ENCODE peak calls at places on chromosomes 13 and 19, in four cellular contexts. U, J, R and B are unnamed samples.

GRCh38 chr13:93227280-93227905 is 786 bp downstream of the GPC6 start:
- DNase-seq in U (no peak), J (peak), R (peak), B (no peak)

GRCh38 chr19:45469835-45470146 is 2.0 kb downstream of the FOSB start:
- DNase-seq in U (no peak), J (no peak), R (no peak), B (no peak)

GRCh38 chr19:44553478-44554171 is 24.1 kb upstream of the CEACAM20 start:
- DNase-seq in U (no peak), J (no peak), R (peak), B (peak)

GRCh38 chr19:32675720-32676185 is at the start of gene RGS9BP:
- DNase-seq in U (no peak), J (peak), R (no peak), B (no peak)

GRCh38 chr13:80037505-80037888 is 303.4 kb downstream of the SPRY2 start:
- DNase-seq in U (no peak), J (peak), R (peak), B (peak)

GRCh38 chr19:52464798-52465470 is 11.6 kb downstream of the ZNF578 start:
- DNase-seq in U (peak), J (no peak), R (no peak), B (no peak)

GRCh38 chr13:94389544-94390351 is 89.7 kb downstream of the DCT start:
- DNase-seq in U (no peak), J (no peak), R (no peak), B (no peak)

GRCh38 chr13:50805805-50806204 is 37.7 kb downstream of the DLEU7 start:
- DNase-seq in U (peak), J (peak), R (peak), B (no peak)

GRCh38 chr13:35855531-35856019 is 275.6 kb downstream of the DCLK1 start:
- DNase-seq in U (peak), J (no peak), R (peak), B (peak)

GRCh38 chr19:10402441-10403038 is 802 bp downstream of the CDC37 start:
- DNase-seq in U (no peak), J (peak), R (no peak), B (no peak)

GRCh38 chr13:25187596-25187995 is 15.5 kb upstream of the AMER2 start:
- DNase-seq in U (no peak), J (no peak), R (no peak), B (no peak)

GRCh38 chr13:109922518-109922917 is 136.1 kb upstream of the IRS2 start:
- DNase-seq in U (no peak), J (peak), R (peak), B (no peak)

DNA sequence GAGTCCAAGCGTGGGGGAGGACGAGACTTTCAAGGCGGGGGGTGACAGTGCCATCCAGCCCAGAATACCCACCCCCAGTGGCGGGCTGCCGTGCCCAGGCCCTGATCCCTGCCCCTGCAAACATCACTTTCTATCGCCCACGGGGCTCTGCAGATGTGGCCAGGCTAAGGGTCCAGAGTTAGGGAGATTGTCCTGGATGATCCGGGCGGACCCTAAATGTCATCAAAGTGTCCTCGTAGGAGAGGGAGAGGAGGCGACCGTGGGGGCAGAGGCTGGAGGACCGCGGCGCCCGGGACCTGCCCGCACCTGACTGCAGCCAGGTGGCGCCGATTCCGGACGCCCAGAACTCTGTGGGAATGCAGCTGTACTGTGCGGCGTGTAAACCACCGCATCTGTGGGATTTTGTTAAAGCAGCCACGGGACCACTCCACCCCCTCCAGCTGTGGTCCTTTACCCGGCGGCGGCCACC is 32.4 kb downstream of the GJA3 start:
- DNase-seq in U (no peak), J (no peak), R (no peak), B (no peak)
- TF ChIP-seq EZH2 in U (no peak), J (no peak), R (no peak), B (peak)

DNA sequence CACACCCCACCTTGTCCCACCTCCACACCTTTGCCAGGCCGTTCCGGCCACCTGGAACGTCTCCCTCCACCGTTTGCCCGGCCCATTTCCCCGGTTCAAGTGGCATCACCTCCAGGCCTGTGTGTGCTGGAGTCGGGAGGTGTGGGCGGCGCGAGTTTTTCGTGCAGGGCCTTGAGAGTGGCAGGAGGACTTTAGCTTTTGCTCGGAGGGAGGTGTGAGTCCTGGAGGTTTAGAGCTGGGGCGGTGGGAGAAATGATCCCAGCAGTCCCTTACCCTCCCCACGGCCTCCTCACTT is 4.3 kb upstream of the PALM start:
- DNase-seq in U (no peak), J (no peak), R (no peak), B (no peak)
- H2AFZ ChIP-seq in U (no peak), J (no peak), R (peak), B (no peak)

GRCh38 chr19:18772620-18773587 is 18.2 kb downstream of the COMP start:
- DNase-seq in U (no peak), J (no peak), R (peak), B (no peak)
- H3K9ac ChIP-seq in U (no peak), J (no peak), R (no peak), B (no peak)

GRCh38 chr13:78595819-78596700 is 7.3 kb downstream of the POU4F1 start:
- DNase-seq in U (no peak), J (peak), R (no peak), B (no peak)
- TF ChIP-seq EZH2 in U (no peak), J (peak), R (peak), B (no peak)

GRCh38 chr19:4069331-4069959 is 2.7 kb upstream of the ZBTB7A start:
- DNase-seq in U (no peak), J (no peak), R (no peak), B (no peak)

GRCh38 chr19:4068058-4068966 is 1.6 kb upstream of the ZBTB7A start:
- DNase-seq in U (no peak), J (no peak), R (no peak), B (no peak)

GRCh38 chr19:4066682-4067395 is at the start of gene ZBTB7A:
- DNase-seq in U (peak), J (peak), R (peak), B (no peak)

GRCh38 chr19:4066176-4066606 is 508 bp downstream of the ZBTB7A start:
- DNase-seq in U (no peak), J (no peak), R (no peak), B (no peak)

GRCh38 chr19:4067396-4068057 is 828 bp upstream of the ZBTB7A start:
- DNase-seq in U (no peak), J (no peak), R (no peak), B (no peak)
- H2AFZ ChIP-seq in U (no peak), J (no peak), R (peak), B (peak)

GRCh38 chr13:60162096-60162495 is 1.6 kb downstream of the DIAPH3 start:
- DNase-seq in U (no peak), J (no peak), R (peak), B (no peak)
- H3K9ac ChIP-seq in U (no peak), J (no peak), R (no peak), B (no peak)

GRCh38 chr13:112067871-112068305 is 939 bp downstream of the SOX1 start:
- DNase-seq in U (no peak), J (no peak), R (no peak), B (no peak)

GRCh38 chr13:112069063-112069726 is 2.2 kb downstream of the SOX1 start:
- DNase-seq in U (no peak), J (no peak), R (no peak), B (no peak)

GRCh38 chr13:112068531-112069062 is 1.6 kb downstream of the SOX1 start:
- DNase-seq in U (no peak), J (no peak), R (no peak), B (no peak)

GRCh38 chr13:112071011-112071901 is 4.3 kb downstream of the SOX1 start:
- DNase-seq in U (no peak), J (no peak), R (no peak), B (no peak)

DNA sequence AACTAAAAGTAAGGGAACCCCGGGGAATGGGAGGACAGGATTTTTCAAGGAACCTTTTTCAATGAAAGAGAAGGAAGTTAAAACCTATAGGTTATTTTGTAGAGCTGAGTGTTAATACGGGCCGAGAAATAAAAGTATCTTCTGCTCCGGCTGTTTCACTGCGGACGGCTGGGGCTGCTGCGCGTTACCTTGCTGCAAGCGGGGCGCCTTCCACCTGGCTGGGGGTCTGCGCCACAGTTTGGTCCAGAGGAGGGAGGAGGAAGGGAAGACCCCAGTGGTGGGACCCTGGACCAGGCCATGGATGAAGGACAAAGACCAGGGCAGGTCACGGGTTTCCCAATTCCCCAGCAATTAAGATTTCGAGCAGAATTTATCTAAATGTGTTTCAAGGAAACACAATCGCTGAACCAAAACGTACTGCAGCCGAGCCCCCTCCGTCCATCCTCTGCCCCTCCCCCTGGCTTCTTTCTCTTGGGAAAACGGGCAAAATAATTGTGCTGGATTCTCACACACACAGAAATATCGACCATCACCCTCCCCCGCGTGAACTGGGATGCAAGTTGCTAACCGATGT is 2.9 kb downstream of the SOX1 start:
- DNase-seq in U (no peak), J (no peak), R (no peak), B (no peak)
- TF ChIP-seq EZH2 in U (no peak), J (peak), R (no peak), B (peak)